ENCODE peak calls at places on chromosome 6, in five cellular contexts. One of them, this sample, is unnamed.

GRCh38 chr6:136526196-136526930 is 23.9 kb downstream of the MAP7 start:
- DNase-seq in H9: peak
- DNase-seq in neuronal stem cell: peak
- DNase-seq in mesenchymal stem cell: peak
- DNase-seq in H1: peak
- DNase-seq in this sample: no peak

GRCh38 chr6:12051861-12052368 is 39.8 kb downstream of the HIVEP1 start:
- DNase-seq in neuronal stem cell: no peak
- DNase-seq in H9: no peak
- DNase-seq in mesenchymal stem cell: peak
- DNase-seq in H1: no peak
- DNase-seq in this sample: peak

GRCh38 chr6:84791233-84791632 is 26.8 kb upstream of the TBX18 start:
- DNase-seq in mesenchymal stem cell: peak
- DNase-seq in neuronal stem cell: no peak
- DNase-seq in H1: no peak
- DNase-seq in H9: no peak
- DNase-seq in this sample: no peak

GRCh38 chr6:107495196-107495643 is 5.3 kb downstream of the SOBP start:
- DNase-seq in neuronal stem cell: no peak
- DNase-seq in H1: no peak
- DNase-seq in mesenchymal stem cell: peak
- DNase-seq in H9: no peak
- DNase-seq in this sample: no peak

GRCh38 chr6:53735896-53736295 is 58.9 kb upstream of the LRRC1 start:
- DNase-seq in neuronal stem cell: no peak
- DNase-seq in H9: no peak
- DNase-seq in mesenchymal stem cell: no peak
- DNase-seq in H1: no peak
- DNase-seq in this sample: no peak

GRCh38 chr6:125957845-125958244 is 1.3 kb downstream of the HINT3 start:
- DNase-seq in H1: no peak
- DNase-seq in H9: no peak
- DNase-seq in neuronal stem cell: no peak
- DNase-seq in mesenchymal stem cell: peak
- DNase-seq in this sample: no peak

GRCh38 chr6:28589234-28589951 is 63.7 kb downstream of the GPX5 start:
- DNase-seq in H9: peak
- DNase-seq in mesenchymal stem cell: peak
- DNase-seq in H1: peak
- DNase-seq in neuronal stem cell: peak
- DNase-seq in this sample: peak

GRCh38 chr6:54992789-54993188 is 146.2 kb downstream of the FAM83B start:
- DNase-seq in mesenchymal stem cell: no peak
- DNase-seq in H1: no peak
- DNase-seq in H9: peak
- DNase-seq in neuronal stem cell: no peak
- DNase-seq in this sample: no peak

GRCh38 chr6:43103253-43103876 is 27.3 kb downstream of the PTK7 start:
- DNase-seq in neuronal stem cell: no peak
- DNase-seq in H1: no peak
- DNase-seq in mesenchymal stem cell: no peak
- DNase-seq in H9: peak
- DNase-seq in this sample: no peak

GRCh38 chr6:159831373-159831679 is 31.2 kb downstream of the PNLDC1 start:
- DNase-seq in H1: no peak
- DNase-seq in mesenchymal stem cell: no peak
- DNase-seq in H9: no peak
- DNase-seq in neuronal stem cell: no peak
- DNase-seq in this sample: no peak

GRCh38 chr6:13787146-13787545 is 27.2 kb downstream of the MCUR1 start:
- DNase-seq in mesenchymal stem cell: peak
- DNase-seq in H9: no peak
- DNase-seq in H1: peak
- DNase-seq in neuronal stem cell: peak
- DNase-seq in this sample: no peak

GRCh38 chr6:143399176-143399575 is 51.3 kb downstream of the ADAT2 start:
- DNase-seq in neuronal stem cell: no peak
- DNase-seq in H1: no peak
- DNase-seq in mesenchymal stem cell: no peak
- DNase-seq in H9: no peak
- DNase-seq in this sample: peak

GRCh38 chr6:148596886-148597455 is 149.9 kb upstream of the UST start:
- DNase-seq in mesenchymal stem cell: no peak
- DNase-seq in H9: no peak
- DNase-seq in neuronal stem cell: no peak
- DNase-seq in H1: no peak
- DNase-seq in this sample: no peak

GRCh38 chr6:8180327-8181161 is 78.2 kb upstream of the EEF1E1 start:
- DNase-seq in H1: no peak
- DNase-seq in H9: peak
- DNase-seq in mesenchymal stem cell: peak
- DNase-seq in neuronal stem cell: peak
- DNase-seq in this sample: no peak

GRCh38 chr6:20269147-20269546 is 56.9 kb upstream of the MBOAT1 start:
- DNase-seq in H1: no peak
- DNase-seq in H9: no peak
- DNase-seq in neuronal stem cell: no peak
- DNase-seq in mesenchymal stem cell: no peak
- DNase-seq in this sample: no peak

GRCh38 chr6:138498575-138499302 is 555 bp downstream of the NHSL1 start:
- DNase-seq in mesenchymal stem cell: peak
- DNase-seq in H1: no peak
- DNase-seq in neuronal stem cell: no peak
- DNase-seq in H9: no peak
- DNase-seq in this sample: no peak

GRCh38 chr6:168097221-168097620 is 18.2 kb upstream of the FRMD1 start:
- DNase-seq in H9: no peak
- DNase-seq in mesenchymal stem cell: no peak
- DNase-seq in neuronal stem cell: no peak
- DNase-seq in H1: no peak
- DNase-seq in this sample: no peak

GRCh38 chr6:31143148-31143547 is 4.3 kb upstream of the PSORS1C2 start:
- DNase-seq in neuronal stem cell: no peak
- DNase-seq in H9: peak
- DNase-seq in H1: no peak
- DNase-seq in mesenchymal stem cell: peak
- DNase-seq in this sample: peak

GRCh38 chr6:40894962-40895799 is 143.8 kb downstream of the UNC5CL start:
- DNase-seq in mesenchymal stem cell: peak
- DNase-seq in H9: peak
- DNase-seq in neuronal stem cell: peak
- DNase-seq in H1: peak
- DNase-seq in this sample: peak

GRCh38 chr6:31659649-31660223 is 842 bp downstream of the C6orf47 start:
- DNase-seq in neuronal stem cell: no peak
- DNase-seq in H9: no peak
- DNase-seq in H1: no peak
- DNase-seq in mesenchymal stem cell: peak
- DNase-seq in this sample: peak

GRCh38 chr6:125846292-125847024 is 55.7 kb downstream of the NCOA7 start:
- DNase-seq in mesenchymal stem cell: no peak
- DNase-seq in neuronal stem cell: no peak
- DNase-seq in H1: no peak
- DNase-seq in H9: no peak
- DNase-seq in this sample: no peak

GRCh38 chr6:142395768-142396231 is 94.0 kb downstream of the ADGRG6 start:
- DNase-seq in H9: no peak
- DNase-seq in mesenchymal stem cell: peak
- DNase-seq in H1: no peak
- DNase-seq in neuronal stem cell: no peak
- DNase-seq in this sample: no peak

GRCh38 chr6:8006208-8006607 is 58.0 kb downstream of the BLOC1S5 start:
- DNase-seq in mesenchymal stem cell: peak
- DNase-seq in H9: no peak
- DNase-seq in H1: no peak
- DNase-seq in neuronal stem cell: no peak
- DNase-seq in this sample: peak

GRCh38 chr6:91088515-91088914 is 501.6 kb upstream of the MAP3K7 start:
- DNase-seq in H9: no peak
- DNase-seq in H1: no peak
- DNase-seq in mesenchymal stem cell: no peak
- DNase-seq in neuronal stem cell: no peak
- DNase-seq in this sample: no peak

GRCh38 chr6:134173007-134173690 is 120.7 kb upstream of the SLC2A12 start:
- DNase-seq in mesenchymal stem cell: no peak
- DNase-seq in H9: no peak
- DNase-seq in H1: no peak
- DNase-seq in neuronal stem cell: no peak
- DNase-seq in this sample: no peak
- H3K27ac ChIP-seq in mesenchymal stem cell: peak
- H3K27ac ChIP-seq in H9: no peak
- H3K27ac ChIP-seq in H1: no peak
- H3K27ac ChIP-seq in neuronal stem cell: no peak
- H3K27ac ChIP-seq in this sample: no peak

DNA sequence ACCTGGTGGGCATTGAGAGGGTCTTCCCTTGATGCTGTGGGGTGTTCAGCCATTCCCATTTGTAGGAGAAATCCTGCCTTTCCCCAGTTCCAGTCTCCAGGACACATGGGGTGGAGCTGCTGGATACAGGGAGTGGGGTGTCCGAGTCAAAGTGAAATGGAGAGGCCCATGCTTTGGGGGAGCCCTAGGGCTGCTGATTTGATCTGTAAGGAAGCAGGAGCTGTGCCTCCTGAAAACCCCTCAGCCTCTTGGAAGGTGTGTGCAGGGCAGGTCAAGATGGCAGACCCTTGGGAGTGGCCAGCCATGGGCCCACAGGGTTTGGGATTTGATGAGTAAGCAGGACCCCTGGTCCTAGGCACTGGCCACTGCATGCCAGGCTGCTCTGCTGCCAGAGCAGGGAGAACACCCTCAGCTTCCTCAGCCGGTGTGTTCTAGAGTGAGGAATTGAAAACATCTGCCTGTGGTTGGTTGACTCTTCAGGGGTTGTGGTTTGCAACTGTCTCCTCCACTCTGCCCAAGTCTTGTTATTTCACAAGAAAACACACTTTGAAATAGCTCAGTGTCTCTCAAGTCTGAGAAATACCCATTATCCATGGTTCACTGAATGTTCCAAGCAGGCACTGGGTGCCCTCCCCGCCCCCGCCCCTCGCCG is 81.9 kb downstream of the SERAC1 start:
- DNase-seq in H1: peak
- DNase-seq in mesenchymal stem cell: peak
- DNase-seq in H9: no peak
- DNase-seq in neuronal stem cell: no peak
- DNase-seq in this sample: no peak
- H3K4me2 ChIP-seq in H1: no peak
- H3K4me2 ChIP-seq in mesenchymal stem cell: no peak
- H3K4me2 ChIP-seq in H9: no peak
- H3K4me2 ChIP-seq in neuronal stem cell: no peak
- H3K4me2 ChIP-seq in this sample: no peak

DNA sequence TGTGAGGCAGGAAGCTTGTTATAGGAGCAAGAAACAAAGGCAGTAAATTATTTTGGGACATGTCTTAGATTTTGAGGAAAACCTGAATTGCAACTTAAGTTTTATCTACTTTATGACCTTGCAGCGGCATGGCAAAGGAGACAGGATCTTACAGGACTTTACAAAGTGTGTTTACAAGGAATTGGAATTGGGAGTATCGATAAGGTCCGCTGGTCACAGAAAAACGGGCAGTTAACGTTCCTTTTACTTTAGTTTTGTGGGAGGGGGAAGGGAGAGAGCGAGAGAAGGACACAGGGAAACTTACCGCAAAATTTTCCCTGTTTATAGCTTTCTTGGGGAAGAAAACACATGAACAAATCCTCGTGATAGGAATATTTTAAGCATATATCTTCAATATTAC is 1607.2 kb downstream of the GRIK2 start:
- DNase-seq in H1: no peak
- DNase-seq in mesenchymal stem cell: no peak
- DNase-seq in H9: no peak
- DNase-seq in neuronal stem cell: no peak
- DNase-seq in this sample: no peak
- H2BK12ac ChIP-seq in H1: no peak
- H2BK12ac ChIP-seq in mesenchymal stem cell: no peak
- H2BK12ac ChIP-seq in H9: no peak
- H2BK12ac ChIP-seq in neuronal stem cell: no peak
- H2BK12ac ChIP-seq in this sample: no peak

GRCh38 chr6:36115412-36115811 is 14.9 kb upstream of the MAPK13 start:
- DNase-seq in H1: no peak
- DNase-seq in H9: no peak
- DNase-seq in neuronal stem cell: no peak
- DNase-seq in mesenchymal stem cell: no peak
- DNase-seq in this sample: no peak
- H3K27ac ChIP-seq in H1: no peak
- H3K27ac ChIP-seq in H9: no peak
- H3K27ac ChIP-seq in neuronal stem cell: no peak
- H3K27ac ChIP-seq in mesenchymal stem cell: no peak
- H3K27ac ChIP-seq in this sample: no peak

DNA sequence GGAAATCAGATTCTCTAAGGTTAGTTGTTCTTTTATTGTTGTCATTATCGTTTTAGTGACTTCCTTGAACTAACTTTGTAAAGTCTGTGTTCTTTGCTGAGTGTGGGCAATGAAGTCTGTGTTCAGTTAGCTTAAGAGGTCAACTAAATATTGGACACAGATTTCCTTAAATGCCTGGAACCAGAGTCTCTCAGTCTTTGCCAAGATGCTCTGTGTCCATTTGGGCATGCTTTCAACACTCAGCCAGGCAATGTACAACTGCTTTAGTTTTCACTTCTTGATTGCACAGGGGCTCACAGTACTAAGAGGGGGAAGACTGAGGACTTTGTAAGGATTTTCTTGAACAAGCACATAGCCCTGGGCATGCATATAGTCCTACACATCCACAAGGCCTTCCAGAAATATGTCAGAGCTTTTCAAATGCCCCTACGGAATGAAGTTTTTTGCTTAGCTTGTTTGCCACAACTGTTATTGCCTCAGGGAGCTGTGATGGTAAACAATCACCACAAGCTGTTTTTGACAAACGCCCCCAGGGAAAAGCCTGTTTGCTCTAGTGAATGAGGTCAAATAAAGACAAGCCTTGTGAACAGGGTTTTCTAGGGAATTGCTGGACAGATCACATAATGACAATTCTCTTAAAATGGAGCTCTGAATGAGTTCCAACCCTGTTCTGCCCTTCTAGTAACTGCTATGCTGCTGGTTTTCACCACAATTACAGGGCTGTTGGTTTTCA is 82.5 kb downstream of the B3GAT2 start:
- DNase-seq in H1: no peak
- DNase-seq in neuronal stem cell: no peak
- DNase-seq in H9: no peak
- DNase-seq in mesenchymal stem cell: no peak
- DNase-seq in this sample: no peak
- H3K4me2 ChIP-seq in H1: no peak
- H3K4me2 ChIP-seq in neuronal stem cell: no peak
- H3K4me2 ChIP-seq in H9: no peak
- H3K4me2 ChIP-seq in mesenchymal stem cell: no peak
- H3K4me2 ChIP-seq in this sample: no peak

GRCh38 chr6:36817176-36817817 is 21.9 kb downstream of the CPNE5 start:
- DNase-seq in H9: no peak
- DNase-seq in neuronal stem cell: no peak
- DNase-seq in mesenchymal stem cell: no peak
- DNase-seq in H1: no peak
- DNase-seq in this sample: no peak
- H2BK12ac ChIP-seq in H9: no peak
- H2BK12ac ChIP-seq in neuronal stem cell: no peak
- H2BK12ac ChIP-seq in mesenchymal stem cell: no peak
- H2BK12ac ChIP-seq in H1: peak
- H2BK12ac ChIP-seq in this sample: no peak

This sample was measured in trophoblast cell.